ENCODE peak calls at places on chromosomes 2 and 18, in seven cellular contexts. One of them, this sample, is unnamed.

GRCh38 chr2:99617811-99618210 is 128.0 kb upstream of the REV1 start:
- DNase-seq in fibroblast of mammary gland: no peak
- DNase-seq in heart right ventricle: no peak
- DNase-seq in MM.1S: no peak
- DNase-seq in AG09309: no peak
- DNase-seq in adrenal gland: no peak
- DNase-seq in astrocyte of the cerebellum: no peak
- DNase-seq in this sample: no peak

GRCh38 chr2:107595749-107596148 is 230.9 kb upstream of the RGPD4 start:
- DNase-seq in adrenal gland: no peak
- DNase-seq in heart right ventricle: no peak
- DNase-seq in AG09309: peak
- DNase-seq in fibroblast of mammary gland: peak
- DNase-seq in astrocyte of the cerebellum: no peak
- DNase-seq in MM.1S: no peak
- DNase-seq in this sample: no peak

GRCh38 chr2:237731663-237732062 is 66.9 kb upstream of the RBM44 start:
- DNase-seq in fibroblast of mammary gland: peak
- DNase-seq in adrenal gland: peak
- DNase-seq in astrocyte of the cerebellum: peak
- DNase-seq in AG09309: peak
- DNase-seq in heart right ventricle: no peak
- DNase-seq in MM.1S: no peak
- DNase-seq in this sample: no peak

GRCh38 chr2:185608799-185609198 is 129.8 kb upstream of the FSIP2 start:
- DNase-seq in heart right ventricle: no peak
- DNase-seq in AG09309: no peak
- DNase-seq in adrenal gland: no peak
- DNase-seq in MM.1S: peak
- DNase-seq in astrocyte of the cerebellum: no peak
- DNase-seq in fibroblast of mammary gland: peak
- DNase-seq in this sample: no peak

GRCh38 chr18:50009772-50010171 is 185.2 kb downstream of the MYO5B start:
- DNase-seq in adrenal gland: peak
- DNase-seq in heart right ventricle: peak
- DNase-seq in MM.1S: peak
- DNase-seq in astrocyte of the cerebellum: no peak
- DNase-seq in AG09309: no peak
- DNase-seq in fibroblast of mammary gland: peak
- DNase-seq in this sample: peak

GRCh38 chr2:174878537-174879147 is 114.4 kb upstream of the CHRNA1 start:
- DNase-seq in heart right ventricle: no peak
- DNase-seq in fibroblast of mammary gland: peak
- DNase-seq in adrenal gland: peak
- DNase-seq in MM.1S: peak
- DNase-seq in astrocyte of the cerebellum: peak
- DNase-seq in AG09309: no peak
- DNase-seq in this sample: no peak

GRCh38 chr18:56747857-56748256 is 96.7 kb downstream of the WDR7 start:
- DNase-seq in MM.1S: no peak
- DNase-seq in adrenal gland: no peak
- DNase-seq in fibroblast of mammary gland: no peak
- DNase-seq in AG09309: no peak
- DNase-seq in astrocyte of the cerebellum: no peak
- DNase-seq in heart right ventricle: no peak
- DNase-seq in this sample: no peak

GRCh38 chr2:133130548-133131246 is 437.6 kb downstream of the NCKAP5 start:
- DNase-seq in heart right ventricle: no peak
- DNase-seq in fibroblast of mammary gland: no peak
- DNase-seq in MM.1S: no peak
- DNase-seq in astrocyte of the cerebellum: no peak
- DNase-seq in AG09309: no peak
- DNase-seq in adrenal gland: no peak
- DNase-seq in this sample: no peak

GRCh38 chr2:187553908-187554703 is at the start of gene TFPI:
- DNase-seq in astrocyte of the cerebellum: peak
- DNase-seq in adrenal gland: peak
- DNase-seq in MM.1S: no peak
- DNase-seq in AG09309: no peak
- DNase-seq in fibroblast of mammary gland: peak
- DNase-seq in heart right ventricle: no peak
- DNase-seq in this sample: no peak

GRCh38 chr18:79962835-79963657 is 1.4 kb upstream of the HSBP1L1 start:
- DNase-seq in astrocyte of the cerebellum: no peak
- DNase-seq in MM.1S: no peak
- DNase-seq in AG09309: no peak
- DNase-seq in adrenal gland: no peak
- DNase-seq in heart right ventricle: no peak
- DNase-seq in fibroblast of mammary gland: no peak
- DNase-seq in this sample: no peak

GRCh38 chr2:241754042-241754441 is 19.6 kb downstream of the D2HGDH start:
- DNase-seq in MM.1S: no peak
- DNase-seq in heart right ventricle: no peak
- DNase-seq in AG09309: no peak
- DNase-seq in fibroblast of mammary gland: no peak
- DNase-seq in adrenal gland: no peak
- DNase-seq in astrocyte of the cerebellum: no peak
- DNase-seq in this sample: no peak

GRCh38 chr2:68714866-68715265 is 19.7 kb upstream of the ARHGAP25 start:
- DNase-seq in AG09309: no peak
- DNase-seq in fibroblast of mammary gland: no peak
- DNase-seq in adrenal gland: peak
- DNase-seq in astrocyte of the cerebellum: no peak
- DNase-seq in MM.1S: peak
- DNase-seq in heart right ventricle: peak
- DNase-seq in this sample: no peak

GRCh38 chr2:100285011-100285410 is 37.3 kb downstream of the LONRF2 start:
- DNase-seq in heart right ventricle: no peak
- DNase-seq in astrocyte of the cerebellum: no peak
- DNase-seq in adrenal gland: no peak
- DNase-seq in MM.1S: no peak
- DNase-seq in AG09309: no peak
- DNase-seq in fibroblast of mammary gland: no peak
- DNase-seq in this sample: no peak

GRCh38 chr2:95231723-95232122 is 24.4 kb downstream of the ZNF892 start:
- DNase-seq in astrocyte of the cerebellum: peak
- DNase-seq in MM.1S: peak
- DNase-seq in heart right ventricle: no peak
- DNase-seq in AG09309: peak
- DNase-seq in fibroblast of mammary gland: peak
- DNase-seq in adrenal gland: no peak
- DNase-seq in this sample: peak

GRCh38 chr2:94874277-94874997 is 3.2 kb downstream of the TEKT4 start:
- DNase-seq in fibroblast of mammary gland: peak
- DNase-seq in astrocyte of the cerebellum: no peak
- DNase-seq in MM.1S: peak
- DNase-seq in heart right ventricle: no peak
- DNase-seq in adrenal gland: peak
- DNase-seq in AG09309: no peak
- DNase-seq in this sample: peak

GRCh38 chr2:130300970-130301348 is 41.7 kb upstream of the IMP4 start:
- DNase-seq in fibroblast of mammary gland: no peak
- DNase-seq in MM.1S: no peak
- DNase-seq in astrocyte of the cerebellum: no peak
- DNase-seq in adrenal gland: no peak
- DNase-seq in AG09309: no peak
- DNase-seq in heart right ventricle: no peak
- DNase-seq in this sample: no peak

GRCh38 chr2:123958011-123958410 is 67.1 kb upstream of the CNTNAP5 start:
- DNase-seq in MM.1S: no peak
- DNase-seq in heart right ventricle: no peak
- DNase-seq in astrocyte of the cerebellum: no peak
- DNase-seq in AG09309: no peak
- DNase-seq in fibroblast of mammary gland: no peak
- DNase-seq in adrenal gland: no peak
- DNase-seq in this sample: no peak

GRCh38 chr2:162233197-162233596 is 10.0 kb downstream of the FAP start:
- DNase-seq in fibroblast of mammary gland: peak
- DNase-seq in AG09309: no peak
- DNase-seq in astrocyte of the cerebellum: peak
- DNase-seq in MM.1S: no peak
- DNase-seq in adrenal gland: no peak
- DNase-seq in heart right ventricle: no peak
- DNase-seq in this sample: no peak

GRCh38 chr2:153519260-153519875 is 40.8 kb upstream of the RPRM start:
- DNase-seq in adrenal gland: peak
- DNase-seq in heart right ventricle: no peak
- DNase-seq in astrocyte of the cerebellum: peak
- DNase-seq in AG09309: peak
- DNase-seq in MM.1S: peak
- DNase-seq in fibroblast of mammary gland: peak
- DNase-seq in this sample: peak

GRCh38 chr18:8932866-8933265 is 169.6 kb upstream of the NDUFV2 start:
- DNase-seq in AG09309: no peak
- DNase-seq in astrocyte of the cerebellum: no peak
- DNase-seq in MM.1S: no peak
- DNase-seq in adrenal gland: no peak
- DNase-seq in fibroblast of mammary gland: no peak
- DNase-seq in heart right ventricle: no peak
- DNase-seq in this sample: no peak

GRCh38 chr18:30358545-30358944 is 684.0 kb downstream of the DSC3 start:
- DNase-seq in heart right ventricle: no peak
- DNase-seq in AG09309: no peak
- DNase-seq in astrocyte of the cerebellum: peak
- DNase-seq in MM.1S: no peak
- DNase-seq in adrenal gland: no peak
- DNase-seq in fibroblast of mammary gland: peak
- DNase-seq in this sample: no peak

GRCh38 chr18:52992041-52992440 is 652.0 kb downstream of the DCC start:
- DNase-seq in astrocyte of the cerebellum: no peak
- DNase-seq in heart right ventricle: no peak
- DNase-seq in AG09309: no peak
- DNase-seq in fibroblast of mammary gland: no peak
- DNase-seq in adrenal gland: no peak
- DNase-seq in MM.1S: no peak
- DNase-seq in this sample: no peak
- TF ChIP-seq CTCF in astrocyte of the cerebellum: peak
- TF ChIP-seq CTCF in heart right ventricle: no peak
- TF ChIP-seq CTCF in AG09309: no peak
- TF ChIP-seq CTCF in fibroblast of mammary gland: no peak
- TF ChIP-seq CTCF in adrenal gland: no peak
- TF ChIP-seq CTCF in MM.1S: peak
- TF ChIP-seq CTCF in this sample: peak

DNA sequence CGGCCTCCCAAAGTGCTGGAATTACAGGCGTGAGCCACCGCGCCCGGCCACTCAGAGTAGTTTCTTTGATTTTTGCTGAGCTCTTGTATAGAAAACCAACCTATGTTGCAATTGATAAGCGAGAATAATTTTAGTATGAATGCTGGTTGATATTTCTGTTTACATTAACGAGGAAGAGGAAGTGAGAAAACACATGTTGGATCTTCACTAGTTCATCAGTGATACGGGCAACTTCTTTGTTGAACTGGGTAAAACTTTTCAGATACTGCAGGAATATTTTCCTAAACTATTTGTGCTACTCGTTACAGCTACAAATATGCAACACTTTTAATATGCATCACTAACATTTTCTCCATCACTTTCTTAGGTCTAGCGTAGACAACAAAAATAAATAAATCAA is 67.9 kb upstream of the SLC25A52 start:
- DNase-seq in fibroblast of mammary gland: no peak
- DNase-seq in astrocyte of the cerebellum: no peak
- DNase-seq in adrenal gland: no peak
- DNase-seq in AG09309: no peak
- DNase-seq in MM.1S: no peak
- DNase-seq in heart right ventricle: no peak
- DNase-seq in this sample: no peak
- TF ChIP-seq CTCF in fibroblast of mammary gland: no peak
- TF ChIP-seq CTCF in astrocyte of the cerebellum: no peak
- TF ChIP-seq CTCF in adrenal gland: no peak
- TF ChIP-seq CTCF in AG09309: no peak
- TF ChIP-seq CTCF in MM.1S: no peak
- TF ChIP-seq CTCF in heart right ventricle: no peak
- TF ChIP-seq CTCF in this sample: no peak

GRCh38 chr2:104028066-104028465 is 825.8 kb upstream of the POU3F3 start:
- DNase-seq in heart right ventricle: no peak
- DNase-seq in adrenal gland: no peak
- DNase-seq in AG09309: no peak
- DNase-seq in MM.1S: no peak
- DNase-seq in astrocyte of the cerebellum: peak
- DNase-seq in fibroblast of mammary gland: peak
- DNase-seq in this sample: no peak

DNA sequence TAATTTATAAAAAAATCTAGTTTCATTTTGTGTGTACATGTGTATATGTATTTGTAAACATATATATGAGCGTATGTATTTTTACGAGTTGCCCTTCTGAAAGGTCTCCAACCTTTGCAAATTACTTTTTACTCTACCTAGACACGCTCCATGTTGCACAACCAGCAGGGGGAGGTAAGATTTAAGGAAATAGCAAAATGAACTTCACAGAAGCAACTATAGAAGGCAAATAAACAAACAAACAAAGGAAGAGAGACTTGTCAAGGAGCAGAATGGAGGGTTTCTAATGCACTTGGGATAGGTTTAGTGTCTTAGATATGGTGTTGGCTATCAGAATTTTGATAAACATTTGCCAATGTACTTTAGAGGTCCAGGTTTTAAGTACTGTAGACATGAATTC is 820.5 kb upstream of the POU3F3 start:
- DNase-seq in heart right ventricle: no peak
- DNase-seq in fibroblast of mammary gland: no peak
- DNase-seq in AG09309: no peak
- DNase-seq in adrenal gland: no peak
- DNase-seq in astrocyte of the cerebellum: peak
- DNase-seq in MM.1S: peak
- DNase-seq in this sample: no peak
- TF ChIP-seq CTCF in heart right ventricle: no peak
- TF ChIP-seq CTCF in fibroblast of mammary gland: peak
- TF ChIP-seq CTCF in AG09309: no peak
- TF ChIP-seq CTCF in adrenal gland: peak
- TF ChIP-seq CTCF in astrocyte of the cerebellum: peak
- TF ChIP-seq CTCF in MM.1S: peak
- TF ChIP-seq CTCF in this sample: peak

GRCh38 chr2:148642891-148643416 is 1.6 kb upstream of the EPC2 start:
- DNase-seq in heart right ventricle: no peak
- DNase-seq in fibroblast of mammary gland: peak
- DNase-seq in AG09309: no peak
- DNase-seq in astrocyte of the cerebellum: no peak
- DNase-seq in MM.1S: no peak
- DNase-seq in adrenal gland: no peak
- DNase-seq in this sample: no peak

GRCh38 chr2:148643998-148644884 is at the start of gene EPC2:
- DNase-seq in MM.1S: peak
- DNase-seq in heart right ventricle: peak
- DNase-seq in astrocyte of the cerebellum: no peak
- DNase-seq in AG09309: peak
- DNase-seq in adrenal gland: peak
- DNase-seq in fibroblast of mammary gland: peak
- DNase-seq in this sample: peak

GRCh38 chr2:148642112-148642744 is 2.3 kb upstream of the EPC2 start:
- DNase-seq in astrocyte of the cerebellum: no peak
- DNase-seq in AG09309: no peak
- DNase-seq in adrenal gland: no peak
- DNase-seq in fibroblast of mammary gland: no peak
- DNase-seq in MM.1S: no peak
- DNase-seq in heart right ventricle: no peak
- DNase-seq in this sample: no peak

GRCh38 chr2:148643421-148643820 is 1.1 kb upstream of the EPC2 start:
- DNase-seq in fibroblast of mammary gland: no peak
- DNase-seq in adrenal gland: no peak
- DNase-seq in heart right ventricle: no peak
- DNase-seq in astrocyte of the cerebellum: no peak
- DNase-seq in MM.1S: no peak
- DNase-seq in AG09309: no peak
- DNase-seq in this sample: no peak

GRCh38 chr2:148640767-148641166 is 3.8 kb upstream of the EPC2 start:
- DNase-seq in AG09309: peak
- DNase-seq in heart right ventricle: no peak
- DNase-seq in fibroblast of mammary gland: peak
- DNase-seq in MM.1S: no peak
- DNase-seq in adrenal gland: no peak
- DNase-seq in astrocyte of the cerebellum: no peak
- DNase-seq in this sample: no peak
- TF ChIP-seq CTCF in AG09309: peak
- TF ChIP-seq CTCF in heart right ventricle: no peak
- TF ChIP-seq CTCF in fibroblast of mammary gland: peak
- TF ChIP-seq CTCF in MM.1S: no peak
- TF ChIP-seq CTCF in adrenal gland: peak
- TF ChIP-seq CTCF in astrocyte of the cerebellum: no peak
- TF ChIP-seq CTCF in this sample: no peak